ENCODE peak calls at places on chromosomes 3 and 15, in ten cellular contexts. E is tibial nerve; W is left ventricle myocardium inferior; L is CD8-positive, alpha-beta T cell; T is tibial artery; G is astrocyte; K is psoas muscle; A is lung; F is body of pancreas; Q is neural progenitor cell. H is an unnamed sample.

GRCh38 chr3:14767245-14767593 is 51.5 kb upstream of the FGD5 start:
- DNase-seq in K (no peak), T (no peak), F (no peak), E (no peak), Q (no peak), A (no peak), W (no peak), G (no peak), L (no peak), H (no peak)

GRCh38 chr3:164737174-164737573 is 341.1 kb downstream of the SI start:
- DNase-seq in L (no peak), W (no peak), K (no peak), A (no peak), Q (no peak), F (no peak), T (no peak), G (no peak), E (no peak), H (no peak)

GRCh38 chr3:130850044-130850797 is 43.7 kb upstream of the ATP2C1 start:
- DNase-seq in E (no peak), L (no peak), Q (no peak), W (no peak), T (peak; percentile 26), F (peak; percentile 21), G (peak; percentile 97), A (no peak), K (no peak), H (peak; percentile 45)

GRCh38 chr15:84749111-84749991 is 959 bp downstream of the ZNF592 start:
- DNase-seq in Q (peak; percentile 53), F (peak; percentile 46), L (peak; percentile 62), T (peak; percentile 38), E (no peak), W (peak; percentile 26), A (peak; percentile 39), G (peak; percentile 18), K (peak; percentile 72), H (peak; percentile 18)

GRCh38 chr3:20930034-20930433 is 744.0 kb upstream of the SGO1 start:
- DNase-seq in Q (peak; percentile 42), A (no peak), L (no peak), E (no peak), G (no peak), T (no peak), K (no peak), F (no peak), W (no peak), H (peak; percentile 16)

GRCh38 chr3:45365060-45365459 is 23.3 kb upstream of the LARS2 start:
- DNase-seq in K (no peak), G (peak; percentile 36), F (no peak), Q (no peak), A (no peak), L (no peak), E (no peak), T (no peak), W (no peak), H (no peak)

GRCh38 chr3:59542276-59542675 is 492.5 kb upstream of the CFAP20DC start:
- DNase-seq in E (no peak), L (no peak), W (no peak), F (no peak), T (no peak), K (no peak), Q (no peak), A (no peak), G (no peak), H (peak; percentile 19)

GRCh38 chr15:47870956-47871625 is 153.8 kb downstream of the SEMA6D start:
- DNase-seq in F (no peak), W (no peak), L (no peak), E (no peak), A (no peak), Q (no peak), T (no peak), G (peak; percentile 79), K (no peak), H (peak; percentile 72)

GRCh38 chr15:52783929-52784798 is 6.0 kb downstream of the ONECUT1 start:
- DNase-seq in K (no peak), W (no peak), T (no peak), E (no peak), L (no peak), A (no peak), G (no peak), F (peak; percentile 72), Q (peak; percentile 90), H (no peak)

GRCh38 chr15:70339551-70340517 is 242.1 kb upstream of the TLE3 start:
- DNase-seq in K (no peak), T (no peak), G (peak; percentile 55), A (peak; percentile 51), L (no peak), E (no peak), W (no peak), Q (no peak), F (no peak), H (peak; percentile 45)

GRCh38 chr3:143291826-143292447 is 172.4 kb downstream of the CHST2 start:
- DNase-seq in L (no peak), K (no peak), T (no peak), F (no peak), G (no peak), W (peak; percentile 22), Q (no peak), A (no peak), E (no peak), H (no peak)

GRCh38 chr3:143286392-143287010 is 166.9 kb downstream of the CHST2 start:
- DNase-seq in T (no peak), W (no peak), Q (peak; percentile 5), G (no peak), E (no peak), F (no peak), A (no peak), L (no peak), K (no peak), H (no peak)

GRCh38 chr3:143294183-143294582 is 174.6 kb downstream of the CHST2 start:
- DNase-seq in L (no peak), T (no peak), G (no peak), F (no peak), K (no peak), Q (no peak), A (no peak), W (no peak), E (no peak), H (no peak)

GRCh38 chr3:143287403-143287802 is 167.8 kb downstream of the CHST2 start:
- DNase-seq in W (no peak), Q (no peak), F (no peak), E (no peak), K (no peak), T (no peak), A (no peak), G (peak; percentile 57), L (no peak), H (no peak)

DNA sequence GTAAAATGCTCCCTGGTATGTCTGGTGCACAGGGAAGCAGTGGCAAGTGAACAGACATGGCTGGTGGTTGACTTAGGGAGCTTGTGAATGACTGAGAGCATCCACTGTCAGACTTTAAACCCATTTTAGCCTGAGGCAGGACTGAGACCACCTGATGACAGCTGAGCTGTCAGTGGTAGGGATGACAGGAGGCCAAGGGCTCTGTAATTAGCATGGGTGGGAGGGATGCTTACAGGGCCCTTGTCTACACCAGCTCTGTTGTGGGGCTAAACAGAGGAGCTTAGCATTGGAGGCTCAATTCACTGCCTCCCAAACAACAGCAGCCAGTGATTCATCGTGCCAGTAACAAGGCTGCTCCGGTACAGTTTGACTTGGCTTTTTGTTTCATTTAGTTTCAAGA is 169.4 kb downstream of the CHST2 start:
- DNase-seq in L (no peak), A (no peak), W (no peak), E (no peak), Q (no peak), T (no peak), G (no peak), K (no peak), F (no peak), H (no peak)
- H3K27me3 ChIP-seq in L (no peaks in the 10 kb centered on the region), A (no peaks in the 10 kb centered on the region), W (no peaks in the 10 kb centered on the region), E (no peaks in the 10 kb centered on the region), Q (no peaks in the 10 kb centered on the region), T (no peaks in the 10 kb centered on the region), G (no peaks in the 10 kb centered on the region), K (no peaks in the 10 kb centered on the region), F (no peaks in the 10 kb centered on the region), H (no peaks in the 10 kb centered on the region)

GRCh38 chr3:147393261-147393964 is 12.9 kb downstream of the ZIC4 start:
- DNase-seq in T (no peak), L (no peak), E (no peak), Q (peak; percentile 79), A (no peak), G (no peak), F (no peak), W (no peak), K (peak; percentile 76), H (no peak)

GRCh38 chr3:147395975-147396708 is 10.2 kb downstream of the ZIC4 start:
- DNase-seq in G (no peak), W (no peak), E (no peak), A (no peak), F (no peak), L (no peak), T (no peak), K (no peak), Q (peak; percentile 54), H (peak; percentile 77)

GRCh38 chr3:147396709-147397046 is 9.7 kb downstream of the ZIC4 start:
- DNase-seq in E (no peak), F (no peak), A (no peak), W (no peak), T (no peak), L (no peak), Q (no peak), G (no peak), K (no peak), H (no peak)

GRCh38 chr3:147392083-147392916 is 14.0 kb downstream of the ZIC4 start:
- DNase-seq in F (no peak), L (no peak), W (no peak), T (no peak), E (no peak), G (no peak), A (no peak), Q (peak; percentile 94), K (peak; percentile 86), H (peak; percentile 73)

GRCh38 chr3:147394168-147394941 is 12.0 kb downstream of the ZIC4 start:
- DNase-seq in L (no peak), G (no peak), T (no peak), F (no peak), K (no peak), A (no peak), Q (peak; percentile 64), E (no peak), W (no peak), H (no peak)
- H3K27me3 ChIP-seq in L (peaks cover 12% of the 10 kb centered on the region), G (peaks cover 26% of the 10 kb centered on the region), T (peaks cover 97% of the 10 kb centered on the region), F (no peaks in the 10 kb centered on the region), K (no peaks in the 10 kb centered on the region), A (peaks cover 26% of the 10 kb centered on the region), Q (peaks cover 100% of the 10 kb centered on the region), E (no peaks in the 10 kb centered on the region), W (peaks cover 100% of the 10 kb centered on the region), H (no peaks in the 10 kb centered on the region)

GRCh38 chr15:88805031-88805780 is 2.0 kb downstream of the ACAN start:
- DNase-seq in T (no peak), W (no peak), L (no peak), E (no peak), K (no peak), G (no peak), Q (no peak), A (no peak), F (peak; percentile 16), H (no peak)
- H3K27me3 ChIP-seq in T (peaks cover 13% of the 10 kb centered on the region), W (peaks cover 97% of the 10 kb centered on the region), L (peaks cover 9% of the 10 kb centered on the region), E (no peaks in the 10 kb centered on the region), K (no peaks in the 10 kb centered on the region), G (peaks cover 44% of the 10 kb centered on the region), Q (peaks cover 70% of the 10 kb centered on the region), A (peaks cover 6% of the 10 kb centered on the region), F (no peaks in the 10 kb centered on the region), H (peaks cover 38% of the 10 kb centered on the region)

GRCh38 chr3:42257007-42257406 is 9.0 kb downstream of the CCK start:
- DNase-seq in Q (no peak), T (no peak), G (no peak), A (no peak), F (no peak), E (no peak), L (no peak), W (no peak), K (no peak), H (no peak)
- H3K27me3 ChIP-seq in Q (peaks cover 4% of the 10 kb centered on the region), T (peaks cover 48% of the 10 kb centered on the region), G (no peaks in the 10 kb centered on the region), A (no peaks in the 10 kb centered on the region), F (no peaks in the 10 kb centered on the region), E (no peaks in the 10 kb centered on the region), L (no peaks in the 10 kb centered on the region), W (peaks cover 94% of the 10 kb centered on the region), K (peaks cover 2% of the 10 kb centered on the region), H (no peaks in the 10 kb centered on the region)

H was measured in brain microvascular endothelial cell.